ENCODE peak calls at places on chromosomes 2 and 18, in six cellular contexts. F is right lobe of liver, A is heart right ventricle, V is cardiac muscle cell, J is HCT116, Y is RWPE2. M is an unnamed sample. For H3K4me1 and H3K27me3, the result is how much of the 10 kb centered on the place peaks cover.

GRCh38 chr2:6906165-6906751 is 11.0 kb upstream of the RNF144A start:
- DNase-seq in J (no peak), Y (no peak), A (no peak), V (no peak), F (no peak), M (no peak)

GRCh38 chr2:79432731-79433146 is 80.1 kb upstream of the CTNNA2 start:
- DNase-seq in J (no peak), Y (no peak), F (no peak), V (no peak), A (no peak), M (no peak)

GRCh38 chr2:165627463-165627862 is 158.0 kb downstream of the CSRNP3 start:
- DNase-seq in A (no peak), Y (no peak), F (no peak), J (no peak), V (peak), M (no peak)

GRCh38 chr2:231189571-231190495 is 8.6 kb upstream of the ARMC9 start:
- DNase-seq in Y (no peak), A (no peak), J (no peak), V (peak), F (peak), M (no peak)

GRCh38 chr2:219058541-219059374 is 2.0 kb downstream of the IHH start:
- DNase-seq in J (no peak), F (peak), V (peak), Y (no peak), A (peak), M (peak)

GRCh38 chr2:57443985-57444501 is 602.6 kb upstream of the VRK2 start:
- DNase-seq in F (no peak), A (no peak), Y (no peak), J (peak), V (no peak), M (no peak)

GRCh38 chr18:51149605-51150429 is 47.7 kb downstream of the MEX3C start:
- DNase-seq in F (no peak), J (no peak), V (peak), A (no peak), Y (no peak), M (no peak)

GRCh38 chr2:97011977-97012569 is 25.7 kb upstream of the FAM178B start:
- DNase-seq in J (peak), Y (no peak), A (peak), V (peak), F (no peak), M (no peak)

GRCh38 chr2:196242131-196242620 is 70.8 kb upstream of the STK17B start:
- DNase-seq in Y (no peak), J (no peak), A (no peak), F (no peak), V (peak), M (no peak)

GRCh38 chr2:216389565-216389964 is 17.3 kb upstream of the MARCHF4 start:
- DNase-seq in J (no peak), A (no peak), F (no peak), Y (no peak), V (peak), M (no peak)

GRCh38 chr2:88099798-88100488 is 27.9 kb downstream of the FABP1 start:
- DNase-seq in J (peak), Y (no peak), V (peak), F (no peak), A (no peak), M (peak)

GRCh38 chr2:160367887-160368286 is 125.7 kb downstream of the RBMS1 start:
- DNase-seq in A (no peak), J (no peak), Y (no peak), V (peak), F (no peak), M (no peak)

GRCh38 chr18:52607985-52608384 is 268.0 kb downstream of the DCC start:
- DNase-seq in V (no peak), Y (no peak), F (no peak), A (no peak), J (no peak), M (no peak)

DNA sequence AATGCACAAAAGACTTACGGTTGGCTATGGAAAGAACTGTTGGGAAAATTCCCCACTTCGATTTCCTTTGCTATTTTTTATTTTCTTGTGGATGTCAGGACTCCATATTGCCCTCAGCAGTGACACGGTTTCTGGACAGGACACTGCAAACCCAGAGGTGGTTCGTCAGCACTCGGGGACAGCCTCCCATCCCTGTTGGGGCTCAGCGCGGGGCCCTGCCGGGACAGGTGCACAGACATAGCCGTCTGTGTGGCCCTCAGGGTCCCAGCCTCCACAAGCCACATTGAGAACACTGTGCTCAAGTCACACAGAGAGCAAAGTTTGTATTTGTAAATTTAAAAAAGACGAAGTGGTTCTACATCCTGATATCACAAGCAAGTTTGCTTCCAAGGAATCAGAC is 38.7 kb downstream of the MYT1L start:
- DNase-seq in F (no peak), V (no peak), J (no peak), Y (no peak), A (no peak), M (no peak)
- TF ChIP-seq CTCF in F (no peak), V (no peak), J (no peak), Y (no peak), A (no peak), M (no peak)

DNA sequence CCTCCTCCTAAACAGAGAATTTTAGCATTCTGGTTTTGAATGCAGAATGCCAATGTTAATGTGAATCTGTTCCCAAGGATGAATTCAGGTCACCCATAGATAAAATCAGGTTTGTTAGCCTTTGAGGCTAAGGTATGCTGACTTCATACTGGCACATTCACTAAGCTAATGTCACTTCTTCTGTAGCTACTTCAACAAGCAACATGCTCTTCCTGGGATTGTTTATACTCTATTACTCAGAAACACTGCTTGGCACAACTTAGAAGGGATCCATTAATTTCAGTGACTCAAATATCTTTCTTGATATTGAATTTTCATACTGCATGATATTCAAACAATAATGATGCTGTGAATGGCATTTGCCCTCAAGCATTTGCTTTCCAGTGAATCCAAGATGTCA is 162.4 kb upstream of the XIRP2 start:
- DNase-seq in J (no peak), Y (no peak), A (no peak), F (no peak), V (no peak), M (no peak)
- H3K4me1 ChIP-seq in J (under half), Y (under half), A (under half), F (under half), V (under half), M (under half)

GRCh38 chr2:240803191-240803590 is 16.8 kb downstream of the KIF1A start:
- DNase-seq in V (no peak), J (no peak), F (no peak), A (no peak), Y (no peak), M (no peak)
- H3K27me3 ChIP-seq in V (under half), J (under half), F (under half), A (under half), Y (half or more), M (under half)

GRCh38 chr2:70994055-70994444 is 623 bp downstream of the TEX261 start:
- DNase-seq in F (no peak), J (no peak), A (no peak), V (no peak), Y (no peak), M (peak)
- TF ChIP-seq CTCF in F (no peak), J (no peak), A (no peak), V (no peak), Y (no peak), M (no peak)

GRCh38 chr2:2517399-2517798 is 186.3 kb upstream of the MYT1L start:
- DNase-seq in Y (no peak), J (no peak), A (no peak), V (no peak), F (no peak), M (no peak)

GRCh38 chr2:2507471-2507997 is 176.5 kb upstream of the MYT1L start:
- DNase-seq in A (no peak), J (no peak), Y (no peak), F (no peak), V (no peak), M (no peak)

GRCh38 chr2:2516386-2516785 is 185.3 kb upstream of the MYT1L start:
- DNase-seq in V (no peak), Y (no peak), F (no peak), J (no peak), A (no peak), M (no peak)

GRCh38 chr2:2512931-2513330 is 181.9 kb upstream of the MYT1L start:
- DNase-seq in A (no peak), J (no peak), V (no peak), F (no peak), Y (no peak), M (no peak)
- H3K4me1 ChIP-seq in A (under half), J (under half), V (under half), F (under half), Y (under half), M (under half)

GRCh38 chr18:62323483-62324354 is 1.4 kb upstream of the TNFRSF11A start:
- DNase-seq in A (no peak), F (no peak), J (no peak), Y (no peak), V (no peak), M (no peak)
- H3K27me3 ChIP-seq in A (under half), F (under half), J (under half), Y (under half), V (under half), M (under half)

DNA sequence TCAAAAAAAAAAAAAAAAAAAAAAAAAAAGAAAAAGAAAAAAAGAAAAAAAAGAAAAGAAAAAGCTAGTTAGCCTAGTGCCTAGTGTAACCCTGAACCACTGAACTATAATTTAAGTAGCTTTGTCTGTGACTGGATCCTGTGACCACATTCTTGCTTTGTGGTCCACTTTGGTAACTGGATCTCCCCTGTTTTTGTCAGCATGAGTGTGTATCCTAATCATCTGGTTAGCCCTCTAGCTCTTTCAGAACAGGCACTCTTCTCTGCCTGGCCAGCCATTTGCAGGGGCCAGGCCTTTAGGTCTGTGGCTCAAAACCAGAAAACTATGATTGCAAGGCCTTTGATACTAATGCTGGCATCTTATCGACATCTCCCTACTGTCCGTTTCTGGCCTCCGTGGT is 40.6 kb downstream of the RBKS start:
- DNase-seq in V (no peak), A (no peak), J (no peak), F (no peak), Y (no peak), M (no peak)
- TF ChIP-seq CTCF in V (no peak), A (no peak), J (no peak), F (no peak), Y (no peak), M (no peak)

DNA sequence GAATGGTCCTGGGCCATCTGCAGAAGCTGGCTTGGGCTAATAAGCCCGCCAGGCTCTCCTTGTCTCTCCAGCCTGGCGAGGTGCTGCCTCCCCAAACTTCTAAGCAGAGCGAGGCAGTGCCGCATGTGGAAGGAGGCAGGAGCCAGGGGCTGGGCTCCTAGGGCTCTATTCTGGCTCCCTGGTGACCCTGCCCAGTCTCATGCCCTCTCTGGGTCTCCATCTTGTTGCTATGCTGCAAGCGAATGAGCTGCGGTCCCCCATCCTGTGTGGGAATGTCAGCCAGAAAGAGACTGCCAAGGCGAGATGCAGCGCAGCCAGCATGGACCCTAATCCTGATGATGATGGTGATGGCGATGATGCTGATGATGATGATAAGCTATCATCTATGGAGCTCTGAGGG is 48.7 kb downstream of the TNS1 start:
- DNase-seq in A (no peak), V (no peak), F (peak), Y (peak), J (no peak), M (no peak)
- H3K4me1 ChIP-seq in A (half or more), V (under half), F (under half), Y (under half), J (under half), M (under half)

GRCh38 chr2:161420406-161421025 is 4.4 kb downstream of the TBR1 start:
- DNase-seq in F (no peak), A (no peak), V (no peak), Y (no peak), J (no peak), M (no peak)

GRCh38 chr2:161418715-161419337 is 2.7 kb downstream of the TBR1 start:
- DNase-seq in J (no peak), A (no peak), F (no peak), Y (no peak), V (peak), M (peak)

GRCh38 chr2:161418275-161418714 is 2.2 kb downstream of the TBR1 start:
- DNase-seq in A (no peak), J (no peak), Y (no peak), V (no peak), F (no peak), M (no peak)

GRCh38 chr2:161417428-161418274 is 1.6 kb downstream of the TBR1 start:
- DNase-seq in A (no peak), V (no peak), F (no peak), J (no peak), Y (no peak), M (peak)

GRCh38 chr2:161419338-161419965 is 3.4 kb downstream of the TBR1 start:
- DNase-seq in F (no peak), Y (no peak), A (no peak), V (no peak), J (no peak), M (no peak)
- H3K27me3 ChIP-seq in F (under half), Y (half or more), A (half or more), V (half or more), J (under half), M (half or more)